ENCODE peak calls at places on chromosome 18, in four cellular contexts. D is ovary, Q is uterus, O is H9. V is an unnamed sample.

GRCh38 chr18:25314824-25315223 is 37.1 kb downstream of the ZNF521 start:
- DNase-seq in Q (no peak), D (no peak), O (no peak), V (no peak)

GRCh38 chr18:36724591-36725001 is 104.2 kb downstream of the TPGS2 start:
- DNase-seq in Q (peak; percentile 39), O (no peak), D (peak; percentile 43), V (no peak)

GRCh38 chr18:69845588-69846506 is 101.8 kb downstream of the CD226 start:
- DNase-seq in O (no peak), D (no peak), Q (no peak), V (no peak)

GRCh38 chr18:11953113-11953512 is 28.2 kb upstream of the IMPA2 start:
- DNase-seq in Q (no peak), O (no peak), D (no peak), V (no peak)

GRCh38 chr18:984004-984403 is 79.3 kb downstream of the ADCYAP1 start:
- DNase-seq in D (no peak), O (no peak), Q (no peak), V (no peak)

GRCh38 chr18:8151176-8151575 is 458.1 kb upstream of the RAB12 start:
- DNase-seq in D (no peak), O (no peak), Q (no peak), V (no peak)

GRCh38 chr18:28412521-28412920 is 235.6 kb upstream of the CDH2 start:
- DNase-seq in O (no peak), D (no peak), Q (no peak), V (no peak)

GRCh38 chr18:48940854-48941531 is 9.8 kb downstream of the SMAD7 start:
- DNase-seq in D (no peak), O (no peak), Q (no peak), V (no peak)

GRCh38 chr18:79738565-79739439 is 58.9 kb upstream of the KCNG2 start:
- DNase-seq in O (no peak), D (no peak), Q (no peak), V (no peak)

GRCh38 chr18:55546873-55547704 is 40.9 kb downstream of the TCF4 start:
- DNase-seq in O (no peak), D (peak; percentile 28), Q (peak; percentile 39), V (no peak)

GRCh38 chr18:39238951-39239350 is 1673.4 kb upstream of the CELF4 start:
- DNase-seq in O (no peak), Q (no peak), D (no peak), V (no peak)

GRCh38 chr18:50734342-50734741 is 85.5 kb downstream of the MRO start:
- DNase-seq in Q (no peak), D (no peak), O (no peak), V (no peak)

GRCh38 chr18:50192903-50193795 is 1.8 kb downstream of the MYO5B start:
- DNase-seq in Q (no peak), O (peak; percentile 36), D (no peak), V (peak; percentile 42)

GRCh38 chr18:3611313-3612038 is 161.5 kb downstream of the TGIF1 start:
- DNase-seq in O (no peak), D (no peak), Q (no peak), V (no peak)

DNA sequence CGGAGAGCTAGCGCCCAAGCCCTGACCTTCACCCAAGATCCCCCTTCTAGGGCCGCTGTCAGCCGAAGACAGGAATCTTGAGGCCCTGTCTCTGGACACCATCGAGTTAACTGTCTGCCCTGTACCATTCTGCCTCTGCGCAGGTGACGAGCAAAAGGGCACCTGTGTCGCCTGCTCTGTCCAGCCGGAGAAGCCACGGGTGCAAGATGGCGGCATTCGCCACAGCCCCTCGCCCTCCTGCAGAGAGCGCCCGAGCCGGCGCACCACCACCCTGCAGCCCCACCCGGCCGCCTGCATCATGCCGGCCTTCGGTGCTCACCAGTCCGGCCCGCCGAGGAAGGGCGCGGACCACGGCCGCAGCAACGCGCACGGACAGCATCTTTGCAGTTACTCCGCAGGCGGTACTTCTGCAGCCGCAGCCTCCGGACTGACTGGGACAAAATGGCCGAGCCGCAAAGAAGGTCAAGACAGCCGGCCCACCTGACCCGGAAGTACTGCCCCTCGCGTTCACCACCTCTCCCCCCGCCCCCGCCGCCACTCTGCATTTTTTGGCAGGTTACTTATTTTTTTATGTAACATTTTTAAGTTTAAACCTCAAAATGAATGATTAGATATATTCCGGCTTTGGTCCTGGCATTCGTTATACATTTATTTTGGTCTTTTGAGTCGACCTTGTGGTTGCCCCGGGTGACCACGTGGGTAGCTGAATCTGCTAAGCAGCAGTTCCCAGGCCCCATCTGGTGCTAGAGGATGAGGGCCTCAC is at the start of gene ATP5F1A:
- DNase-seq in D (peak; percentile 80), Q (peak; percentile 80), O (peak; percentile 89), V (peak; percentile 89)
- TF ChIP-seq CTCF in D (no peak), Q (no peak), O (no peak), V (no peak)

GRCh38 chr18:54159916-54160315 is 64.6 kb downstream of the MBD2 start:
- DNase-seq in D (no peak), Q (no peak), O (no peak), V (no peak)

GRCh38 chr18:54165450-54165849 is 59.0 kb downstream of the MBD2 start:
- DNase-seq in D (no peak), O (no peak), Q (no peak), V (no peak)

GRCh38 chr18:54162431-54162830 is 62.0 kb downstream of the MBD2 start:
- DNase-seq in O (no peak), D (no peak), Q (no peak), V (no peak)

GRCh38 chr18:54161267-54161666 is 63.2 kb downstream of the MBD2 start:
- DNase-seq in D (no peak), Q (no peak), O (no peak), V (no peak)

DNA sequence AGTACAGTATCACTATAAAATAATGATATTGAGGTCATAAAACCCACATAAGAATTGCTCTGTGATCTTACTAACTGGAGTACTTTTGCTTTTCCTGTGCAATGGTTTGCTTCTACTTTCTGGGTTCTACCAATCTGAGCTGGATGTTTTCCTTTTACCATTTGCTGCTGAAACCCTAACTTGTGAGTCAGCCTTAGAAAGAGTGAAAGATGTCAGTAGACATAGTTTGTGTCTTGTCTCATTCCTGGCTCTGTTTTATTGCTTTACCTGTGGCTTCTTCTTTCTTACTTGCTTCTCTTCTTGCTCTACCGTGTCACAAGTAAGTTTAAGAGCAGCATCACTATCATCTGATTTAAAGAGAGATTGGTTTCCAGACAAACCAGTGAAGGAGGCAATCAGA is 61.0 kb downstream of the MBD2 start:
- DNase-seq in Q (no peak), D (no peak), O (no peak), V (no peak)
- H3K4me1 ChIP-seq in Q (peaks cover 3% of the 10 kb centered on the region), D (no peaks in the 10 kb centered on the region), O (no peaks in the 10 kb centered on the region), V (no peaks in the 10 kb centered on the region)

GRCh38 chr18:9872823-9873222 is 12.9 kb upstream of the TXNDC2 start:
- DNase-seq in D (no peak), O (no peak), Q (no peak), V (no peak)
- H3K27ac ChIP-seq in D (no peak overlapping the region), O (no peak overlapping the region), Q (no peak overlapping the region), V (no peak overlapping the region)

GRCh38 chr18:47899107-47899840 is 31.2 kb downstream of the SMAD2 start:
- DNase-seq in D (no peak), Q (no peak), O (no peak), V (no peak)
- TF ChIP-seq CTCF in D (no peak), Q (no peak), O (peak; percentile 49), V (no peak)